ENCODE peak calls at places on chromosomes 2 and 18, in nine cellular contexts. C is fibroblast of pulmonary artery; X is dorsolateral prefrontal cortex; H is A673; M is glutamatergic neuron; L is fibroblast of lung; P is GM10248; G is IMR-90; E is activated T-cell treated with anti-CD3 and anti-CD28 coated beads, Interleukin-2, amount 50 U/mL, for 48 hours. A is an unnamed sample.

GRCh38 chr2:113846439-113846838 is 43.5 kb upstream of the ACTR3 start:
- DNase-seq in C (no peak), X (no peak), H (no peak), M (no peak), L (no peak), P (no peak), G (no peak), E (no peak), A (no peak)

GRCh38 chr2:98253461-98254073 is 92.7 kb upstream of the CNGA3 start:
- DNase-seq in C (peak), X (peak), H (no peak), M (no peak), L (peak), P (no peak), G (no peak), E (no peak), A (no peak)

GRCh38 chr2:174341995-174342571 is 7.3 kb downstream of the SP9 start:
- DNase-seq in C (no peak), X (no peak), H (no peak), M (no peak), L (no peak), P (no peak), G (no peak), E (peak), A (no peak)

GRCh38 chr2:120917876-120918275 is 182.2 kb downstream of the GLI2 start:
- DNase-seq in C (no peak), X (no peak), H (no peak), M (no peak), L (no peak), P (no peak), G (peak), E (no peak), A (no peak)

GRCh38 chr2:239285071-239285931 is 115.5 kb downstream of the HDAC4 start:
- DNase-seq in C (peak), X (no peak), H (no peak), M (no peak), L (peak), P (peak), G (no peak), E (peak), A (no peak)

GRCh38 chr18:49050462-49050861 is 99.7 kb upstream of the SMAD7 start:
- DNase-seq in C (no peak), X (no peak), H (no peak), M (no peak), L (no peak), P (no peak), G (no peak), E (no peak), A (no peak)

GRCh38 chr2:96116424-96116878 is at the start of gene ADRA2B:
- DNase-seq in C (no peak), X (no peak), H (peak), M (peak), L (peak), P (peak), G (no peak), E (peak), A (peak)

GRCh38 chr2:44649426-44649825 is 287.7 kb downstream of the CAMKMT start:
- DNase-seq in C (no peak), X (no peak), H (no peak), M (no peak), L (no peak), P (no peak), G (no peak), E (no peak), A (no peak)

GRCh38 chr2:224584111-224584764 is 925 bp downstream of the CUL3 start:
- DNase-seq in C (peak), X (no peak), H (peak), M (peak), L (peak), P (peak), G (peak), E (peak), A (peak)

GRCh38 chr2:14781148-14781547 is 148.6 kb downstream of the LRATD1 start:
- DNase-seq in C (no peak), X (no peak), H (no peak), M (no peak), L (no peak), P (no peak), G (no peak), E (no peak), A (no peak)

GRCh38 chr2:27622921-27623384 is 5.9 kb downstream of the CCDC121 start:
- DNase-seq in C (peak), X (no peak), H (peak), M (no peak), L (peak), P (no peak), G (peak), E (no peak), A (peak)

GRCh38 chr18:75638597-75639467 is 211.3 kb upstream of the SMIM21 start:
- DNase-seq in C (peak), X (peak), H (no peak), M (peak), L (peak), P (no peak), G (peak), E (no peak), A (no peak)

GRCh38 chr2:214558341-214558740 is 147.5 kb downstream of the VWC2L start:
- DNase-seq in C (no peak), X (no peak), H (no peak), M (no peak), L (no peak), P (no peak), G (no peak), E (no peak), A (no peak)

GRCh38 chr18:49177812-49178211 is 227.0 kb upstream of the SMAD7 start:
- DNase-seq in C (peak), X (no peak), H (no peak), M (no peak), L (peak), P (no peak), G (peak), E (no peak), A (no peak)

GRCh38 chr2:18151237-18151636 is 272.8 kb downstream of the KCNS3 start:
- DNase-seq in C (no peak), X (no peak), H (no peak), M (no peak), L (no peak), P (no peak), G (no peak), E (no peak), A (no peak)

GRCh38 chr2:136858656-136859055 is 93.3 kb downstream of the THSD7B start:
- DNase-seq in C (no peak), X (no peak), H (no peak), M (no peak), L (no peak), P (no peak), G (no peak), E (no peak), A (no peak)

GRCh38 chr2:52077159-52077558 is 1045.2 kb upstream of the NRXN1 start:
- DNase-seq in C (no peak), X (no peak), H (no peak), M (no peak), L (no peak), P (no peak), G (no peak), E (no peak), A (no peak)

GRCh38 chr2:165462433-165462832 is 7.1 kb upstream of the CSRNP3 start:
- DNase-seq in C (no peak), X (no peak), H (peak), M (no peak), L (no peak), P (no peak), G (no peak), E (no peak), A (no peak)

A was measured in endothelial cell of umbilical vein.